ENCODE peak calls at places on chromosome 22, in nine cellular contexts. One of them, this sample, is unnamed. For H3K36me3 and H3K4me1, the result is how much of the 10 kb centered on the place peaks cover.

GRCh38 chr22:45632791-45633515 is 38.7 kb upstream of the ATXN10 start:
- DNase-seq in CD8-positive, alpha-beta memory T cell: no peak
- DNase-seq in ovary: no peak
- DNase-seq in mesendoderm: no peak
- DNase-seq in tibial nerve: no peak
- DNase-seq in IMR-90: no peak
- DNase-seq in HAP-1: peak
- DNase-seq in adrenal gland: no peak
- DNase-seq in fibroblast of lung: peak
- DNase-seq in this sample: no peak

GRCh38 chr22:44360306-44360685 is 47.5 kb upstream of the SHISAL1 start:
- DNase-seq in ovary: no peak
- DNase-seq in adrenal gland: no peak
- DNase-seq in mesendoderm: no peak
- DNase-seq in HAP-1: no peak
- DNase-seq in fibroblast of lung: no peak
- DNase-seq in tibial nerve: no peak
- DNase-seq in IMR-90: no peak
- DNase-seq in CD8-positive, alpha-beta memory T cell: no peak
- DNase-seq in this sample: no peak

GRCh38 chr22:31244044-31244942 is 32.2 kb downstream of the LIMK2 start:
- DNase-seq in mesendoderm: peak
- DNase-seq in tibial nerve: no peak
- DNase-seq in fibroblast of lung: peak
- DNase-seq in HAP-1: peak
- DNase-seq in IMR-90: peak
- DNase-seq in ovary: no peak
- DNase-seq in CD8-positive, alpha-beta memory T cell: no peak
- DNase-seq in adrenal gland: peak
- DNase-seq in this sample: no peak

GRCh38 chr22:40313007-40313406 is 33.3 kb upstream of the ADSL start:
- DNase-seq in CD8-positive, alpha-beta memory T cell: no peak
- DNase-seq in adrenal gland: peak
- DNase-seq in tibial nerve: no peak
- DNase-seq in HAP-1: no peak
- DNase-seq in IMR-90: no peak
- DNase-seq in fibroblast of lung: no peak
- DNase-seq in mesendoderm: no peak
- DNase-seq in ovary: no peak
- DNase-seq in this sample: no peak

GRCh38 chr22:25404556-25404922 is 159.9 kb upstream of the GRK3 start:
- DNase-seq in fibroblast of lung: no peak
- DNase-seq in CD8-positive, alpha-beta memory T cell: no peak
- DNase-seq in ovary: peak
- DNase-seq in adrenal gland: peak
- DNase-seq in IMR-90: no peak
- DNase-seq in tibial nerve: no peak
- DNase-seq in mesendoderm: no peak
- DNase-seq in HAP-1: no peak
- DNase-seq in this sample: no peak

GRCh38 chr22:48673806-48674500 is 1153.7 kb downstream of the BRD1 start:
- DNase-seq in fibroblast of lung: no peak
- DNase-seq in CD8-positive, alpha-beta memory T cell: peak
- DNase-seq in mesendoderm: no peak
- DNase-seq in HAP-1: no peak
- DNase-seq in ovary: no peak
- DNase-seq in IMR-90: no peak
- DNase-seq in adrenal gland: no peak
- DNase-seq in tibial nerve: no peak
- DNase-seq in this sample: no peak

GRCh38 chr22:22462813-22463567 is 45.6 kb downstream of the ZNF280B start:
- DNase-seq in fibroblast of lung: no peak
- DNase-seq in IMR-90: no peak
- DNase-seq in ovary: no peak
- DNase-seq in mesendoderm: peak
- DNase-seq in CD8-positive, alpha-beta memory T cell: no peak
- DNase-seq in adrenal gland: no peak
- DNase-seq in tibial nerve: no peak
- DNase-seq in HAP-1: no peak
- DNase-seq in this sample: no peak

GRCh38 chr22:25497269-25497668 is 67.2 kb upstream of the GRK3 start:
- DNase-seq in ovary: no peak
- DNase-seq in tibial nerve: no peak
- DNase-seq in HAP-1: no peak
- DNase-seq in fibroblast of lung: peak
- DNase-seq in IMR-90: peak
- DNase-seq in adrenal gland: no peak
- DNase-seq in CD8-positive, alpha-beta memory T cell: no peak
- DNase-seq in mesendoderm: no peak
- DNase-seq in this sample: no peak

GRCh38 chr22:36143066-36143815 is 17.3 kb downstream of the APOL3 start:
- DNase-seq in tibial nerve: no peak
- DNase-seq in CD8-positive, alpha-beta memory T cell: no peak
- DNase-seq in fibroblast of lung: no peak
- DNase-seq in ovary: no peak
- DNase-seq in IMR-90: no peak
- DNase-seq in adrenal gland: no peak
- DNase-seq in HAP-1: no peak
- DNase-seq in mesendoderm: no peak
- DNase-seq in this sample: no peak
- H3K36me3 ChIP-seq in tibial nerve: under half
- H3K36me3 ChIP-seq in CD8-positive, alpha-beta memory T cell: half or more
- H3K36me3 ChIP-seq in fibroblast of lung: under half
- H3K36me3 ChIP-seq in ovary: under half
- H3K36me3 ChIP-seq in IMR-90: under half
- H3K36me3 ChIP-seq in adrenal gland: under half
- H3K36me3 ChIP-seq in HAP-1: under half
- H3K36me3 ChIP-seq in mesendoderm: under half
- H3K36me3 ChIP-seq in this sample: under half

GRCh38 chr22:19800761-19801244 is 40.2 kb downstream of the TBX1 start:
- DNase-seq in HAP-1: peak
- DNase-seq in adrenal gland: no peak
- DNase-seq in mesendoderm: peak
- DNase-seq in ovary: peak
- DNase-seq in tibial nerve: no peak
- DNase-seq in CD8-positive, alpha-beta memory T cell: no peak
- DNase-seq in IMR-90: peak
- DNase-seq in fibroblast of lung: peak
- DNase-seq in this sample: no peak

GRCh38 chr22:19803736-19804267 is 43.2 kb downstream of the TBX1 start:
- DNase-seq in adrenal gland: no peak
- DNase-seq in IMR-90: no peak
- DNase-seq in mesendoderm: no peak
- DNase-seq in fibroblast of lung: no peak
- DNase-seq in ovary: no peak
- DNase-seq in tibial nerve: no peak
- DNase-seq in CD8-positive, alpha-beta memory T cell: no peak
- DNase-seq in HAP-1: no peak
- DNase-seq in this sample: no peak

GRCh38 chr22:19801340-19802000 is 40.9 kb downstream of the TBX1 start:
- DNase-seq in mesendoderm: no peak
- DNase-seq in HAP-1: no peak
- DNase-seq in ovary: no peak
- DNase-seq in CD8-positive, alpha-beta memory T cell: no peak
- DNase-seq in IMR-90: no peak
- DNase-seq in adrenal gland: no peak
- DNase-seq in fibroblast of lung: peak
- DNase-seq in tibial nerve: no peak
- DNase-seq in this sample: no peak

GRCh38 chr22:19802001-19802880 is 41.7 kb downstream of the TBX1 start:
- DNase-seq in mesendoderm: no peak
- DNase-seq in adrenal gland: no peak
- DNase-seq in tibial nerve: no peak
- DNase-seq in HAP-1: no peak
- DNase-seq in fibroblast of lung: no peak
- DNase-seq in IMR-90: no peak
- DNase-seq in CD8-positive, alpha-beta memory T cell: no peak
- DNase-seq in ovary: peak
- DNase-seq in this sample: no peak

GRCh38 chr22:19802881-19803735 is 42.5 kb downstream of the TBX1 start:
- DNase-seq in tibial nerve: no peak
- DNase-seq in ovary: no peak
- DNase-seq in HAP-1: no peak
- DNase-seq in adrenal gland: no peak
- DNase-seq in mesendoderm: no peak
- DNase-seq in IMR-90: no peak
- DNase-seq in CD8-positive, alpha-beta memory T cell: no peak
- DNase-seq in fibroblast of lung: no peak
- DNase-seq in this sample: no peak
- H3K4me1 ChIP-seq in tibial nerve: under half
- H3K4me1 ChIP-seq in ovary: under half
- H3K4me1 ChIP-seq in HAP-1: under half
- H3K4me1 ChIP-seq in adrenal gland: under half
- H3K4me1 ChIP-seq in mesendoderm: under half
- H3K4me1 ChIP-seq in IMR-90: under half
- H3K4me1 ChIP-seq in CD8-positive, alpha-beta memory T cell: under half
- H3K4me1 ChIP-seq in fibroblast of lung: under half
- H3K4me1 ChIP-seq in this sample: under half

GRCh38 chr22:23564276-23564675 is 15.8 kb downstream of the IGLL1 start:
- DNase-seq in IMR-90: no peak
- DNase-seq in mesendoderm: no peak
- DNase-seq in HAP-1: no peak
- DNase-seq in ovary: no peak
- DNase-seq in adrenal gland: no peak
- DNase-seq in fibroblast of lung: no peak
- DNase-seq in tibial nerve: no peak
- DNase-seq in CD8-positive, alpha-beta memory T cell: no peak
- DNase-seq in this sample: no peak

GRCh38 chr22:23563111-23563510 is 17.0 kb downstream of the IGLL1 start:
- DNase-seq in HAP-1: no peak
- DNase-seq in IMR-90: no peak
- DNase-seq in mesendoderm: no peak
- DNase-seq in adrenal gland: no peak
- DNase-seq in CD8-positive, alpha-beta memory T cell: no peak
- DNase-seq in fibroblast of lung: no peak
- DNase-seq in ovary: no peak
- DNase-seq in tibial nerve: no peak
- DNase-seq in this sample: no peak

GRCh38 chr22:23565942-23566715 is 14.0 kb downstream of the IGLL1 start:
- DNase-seq in ovary: peak
- DNase-seq in CD8-positive, alpha-beta memory T cell: no peak
- DNase-seq in IMR-90: no peak
- DNase-seq in HAP-1: peak
- DNase-seq in adrenal gland: no peak
- DNase-seq in mesendoderm: peak
- DNase-seq in tibial nerve: no peak
- DNase-seq in fibroblast of lung: no peak
- DNase-seq in this sample: no peak

GRCh38 chr22:23566716-23567475 is 13.2 kb downstream of the IGLL1 start:
- DNase-seq in IMR-90: no peak
- DNase-seq in CD8-positive, alpha-beta memory T cell: no peak
- DNase-seq in mesendoderm: no peak
- DNase-seq in ovary: no peak
- DNase-seq in adrenal gland: no peak
- DNase-seq in fibroblast of lung: no peak
- DNase-seq in HAP-1: no peak
- DNase-seq in tibial nerve: no peak
- DNase-seq in this sample: no peak

GRCh38 chr22:23565288-23565941 is 14.7 kb downstream of the IGLL1 start:
- DNase-seq in tibial nerve: no peak
- DNase-seq in IMR-90: no peak
- DNase-seq in fibroblast of lung: no peak
- DNase-seq in mesendoderm: peak
- DNase-seq in HAP-1: peak
- DNase-seq in CD8-positive, alpha-beta memory T cell: no peak
- DNase-seq in adrenal gland: no peak
- DNase-seq in ovary: no peak
- DNase-seq in this sample: no peak
- H3K4me3 ChIP-seq in tibial nerve: peak
- H3K4me3 ChIP-seq in IMR-90: no peak
- H3K4me3 ChIP-seq in fibroblast of lung: no peak
- H3K4me3 ChIP-seq in mesendoderm: no peak
- H3K4me3 ChIP-seq in HAP-1: peak
- H3K4me3 ChIP-seq in CD8-positive, alpha-beta memory T cell: peak
- H3K4me3 ChIP-seq in adrenal gland: no peak
- H3K4me3 ChIP-seq in ovary: no peak
- H3K4me3 ChIP-seq in this sample: peak

GRCh38 chr22:30020511-30020910 is 59.8 kb upstream of the HORMAD2 start:
- DNase-seq in CD8-positive, alpha-beta memory T cell: no peak
- DNase-seq in adrenal gland: no peak
- DNase-seq in mesendoderm: no peak
- DNase-seq in IMR-90: no peak
- DNase-seq in HAP-1: no peak
- DNase-seq in tibial nerve: no peak
- DNase-seq in fibroblast of lung: no peak
- DNase-seq in ovary: no peak
- DNase-seq in this sample: no peak
- H3K36me3 ChIP-seq in CD8-positive, alpha-beta memory T cell: half or more
- H3K36me3 ChIP-seq in adrenal gland: half or more
- H3K36me3 ChIP-seq in mesendoderm: under half
- H3K36me3 ChIP-seq in IMR-90: half or more
- H3K36me3 ChIP-seq in HAP-1: half or more
- H3K36me3 ChIP-seq in tibial nerve: under half
- H3K36me3 ChIP-seq in fibroblast of lung: under half
- H3K36me3 ChIP-seq in ovary: under half
- H3K36me3 ChIP-seq in this sample: half or more

GRCh38 chr22:46736705-46737104 is 1.3 kb downstream of the CERK start:
- DNase-seq in fibroblast of lung: no peak
- DNase-seq in tibial nerve: no peak
- DNase-seq in HAP-1: no peak
- DNase-seq in ovary: no peak
- DNase-seq in CD8-positive, alpha-beta memory T cell: no peak
- DNase-seq in adrenal gland: no peak
- DNase-seq in mesendoderm: no peak
- DNase-seq in IMR-90: no peak
- DNase-seq in this sample: no peak
- H3K4me1 ChIP-seq in fibroblast of lung: under half
- H3K4me1 ChIP-seq in tibial nerve: half or more
- H3K4me1 ChIP-seq in HAP-1: under half
- H3K4me1 ChIP-seq in ovary: under half
- H3K4me1 ChIP-seq in CD8-positive, alpha-beta memory T cell: under half
- H3K4me1 ChIP-seq in adrenal gland: half or more
- H3K4me1 ChIP-seq in mesendoderm: under half
- H3K4me1 ChIP-seq in IMR-90: under half
- H3K4me1 ChIP-seq in this sample: half or more

GRCh38 chr22:32354360-32355351 is 3.0 kb upstream of the RFPL3 start:
- DNase-seq in fibroblast of lung: peak
- DNase-seq in HAP-1: no peak
- DNase-seq in adrenal gland: no peak
- DNase-seq in mesendoderm: peak
- DNase-seq in CD8-positive, alpha-beta memory T cell: no peak
- DNase-seq in ovary: no peak
- DNase-seq in tibial nerve: no peak
- DNase-seq in IMR-90: peak
- DNase-seq in this sample: no peak
- H3K4me3 ChIP-seq in fibroblast of lung: no peak
- H3K4me3 ChIP-seq in HAP-1: no peak
- H3K4me3 ChIP-seq in adrenal gland: no peak
- H3K4me3 ChIP-seq in mesendoderm: no peak
- H3K4me3 ChIP-seq in CD8-positive, alpha-beta memory T cell: no peak
- H3K4me3 ChIP-seq in ovary: no peak
- H3K4me3 ChIP-seq in tibial nerve: no peak
- H3K4me3 ChIP-seq in IMR-90: no peak
- H3K4me3 ChIP-seq in this sample: peak

GRCh38 chr22:19402642-19403191 is 28.8 kb downstream of the HIRA start:
- DNase-seq in tibial nerve: no peak
- DNase-seq in HAP-1: no peak
- DNase-seq in IMR-90: no peak
- DNase-seq in fibroblast of lung: no peak
- DNase-seq in mesendoderm: no peak
- DNase-seq in ovary: no peak
- DNase-seq in CD8-positive, alpha-beta memory T cell: no peak
- DNase-seq in adrenal gland: no peak
- DNase-seq in this sample: no peak
- H3K36me3 ChIP-seq in tibial nerve: under half
- H3K36me3 ChIP-seq in HAP-1: half or more
- H3K36me3 ChIP-seq in IMR-90: under half
- H3K36me3 ChIP-seq in fibroblast of lung: under half
- H3K36me3 ChIP-seq in mesendoderm: under half
- H3K36me3 ChIP-seq in ovary: under half
- H3K36me3 ChIP-seq in CD8-positive, alpha-beta memory T cell: under half
- H3K36me3 ChIP-seq in adrenal gland: under half
- H3K36me3 ChIP-seq in this sample: half or more

This sample was measured in stomach.